ENCODE peak calls at places on chromosomes 5 and 9, in four cellular contexts. One of them, this sample, is unnamed.

GRCh38 chr5:77425998-77426659 is 66.0 kb downstream of the WDR41 start:
- DNase-seq in activated effector memory CD4-positive, alpha-beta T cell treated with anti-CD3 and anti-CD28 coated beads, Interleukin-2, amount 50 U/mL, for 16 hours: no peak
- DNase-seq in A673: no peak
- DNase-seq in left cardiac atrium: no peak
- DNase-seq in this sample: no peak

GRCh38 chr5:114191441-114191840 is 170.4 kb upstream of the KCNN2 start:
- DNase-seq in activated effector memory CD4-positive, alpha-beta T cell treated with anti-CD3 and anti-CD28 coated beads, Interleukin-2, amount 50 U/mL, for 16 hours: no peak
- DNase-seq in A673: no peak
- DNase-seq in left cardiac atrium: no peak
- DNase-seq in this sample: no peak

GRCh38 chr9:88988796-88989641 is 2.2 kb upstream of the S1PR3 start:
- DNase-seq in left cardiac atrium: no peak
- DNase-seq in A673: peak; percentile 77
- DNase-seq in activated effector memory CD4-positive, alpha-beta T cell treated with anti-CD3 and anti-CD28 coated beads, Interleukin-2, amount 50 U/mL, for 16 hours: no peak
- DNase-seq in this sample: no peak

GRCh38 chr9:135212961-135213360 is 125.5 kb downstream of the OLFM1 start:
- DNase-seq in left cardiac atrium: no peak
- DNase-seq in activated effector memory CD4-positive, alpha-beta T cell treated with anti-CD3 and anti-CD28 coated beads, Interleukin-2, amount 50 U/mL, for 16 hours: no peak
- DNase-seq in A673: no peak
- DNase-seq in this sample: no peak

GRCh38 chr9:93960971-93961841 is 6.1 kb upstream of the BARX1 start:
- DNase-seq in left cardiac atrium: no peak
- DNase-seq in activated effector memory CD4-positive, alpha-beta T cell treated with anti-CD3 and anti-CD28 coated beads, Interleukin-2, amount 50 U/mL, for 16 hours: peak; percentile 56
- DNase-seq in A673: no peak
- DNase-seq in this sample: no peak

GRCh38 chr9:124657526-124657925 is 113.6 kb downstream of the NR6A1 start:
- DNase-seq in A673: no peak
- DNase-seq in left cardiac atrium: no peak
- DNase-seq in activated effector memory CD4-positive, alpha-beta T cell treated with anti-CD3 and anti-CD28 coated beads, Interleukin-2, amount 50 U/mL, for 16 hours: no peak
- DNase-seq in this sample: no peak

GRCh38 chr5:150694638-150695037 is 6.2 kb downstream of the RBM22 start:
- DNase-seq in left cardiac atrium: no peak
- DNase-seq in A673: no peak
- DNase-seq in activated effector memory CD4-positive, alpha-beta T cell treated with anti-CD3 and anti-CD28 coated beads, Interleukin-2, amount 50 U/mL, for 16 hours: no peak
- DNase-seq in this sample: no peak

GRCh38 chr5:159971038-159971437 is 37.9 kb upstream of the TTC1 start:
- DNase-seq in A673: no peak
- DNase-seq in left cardiac atrium: no peak
- DNase-seq in activated effector memory CD4-positive, alpha-beta T cell treated with anti-CD3 and anti-CD28 coated beads, Interleukin-2, amount 50 U/mL, for 16 hours: no peak
- DNase-seq in this sample: no peak

GRCh38 chr9:115374724-115375268 is 256.8 kb upstream of the TNC start:
- DNase-seq in A673: no peak
- DNase-seq in activated effector memory CD4-positive, alpha-beta T cell treated with anti-CD3 and anti-CD28 coated beads, Interleukin-2, amount 50 U/mL, for 16 hours: no peak
- DNase-seq in left cardiac atrium: no peak
- DNase-seq in this sample: no peak

This sample was measured in dermis microvascular lymphatic vessel endothelial cell.